ENCODE peak calls at places on chromosomes 2 and 18, in nine cellular contexts. One of them, this sample, is unnamed.

GRCh38 chr18:3060667-3061580 is 48.0 kb upstream of the LPIN2 start:
- DNase-seq in IMR-90: no peak
- DNase-seq in neural crest cell: no peak
- DNase-seq in pancreas: no peak
- DNase-seq in upper lobe of left lung: no peak
- DNase-seq in GM13977: peak
- DNase-seq in WERI-Rb-1: no peak
- DNase-seq in AG09319: no peak
- DNase-seq in gastrocnemius medialis: no peak
- DNase-seq in this sample: peak

GRCh38 chr2:28411166-28411755 is 18.6 kb downstream of the FOSL2 start:
- DNase-seq in WERI-Rb-1: no peak
- DNase-seq in neural crest cell: no peak
- DNase-seq in GM13977: no peak
- DNase-seq in AG09319: no peak
- DNase-seq in gastrocnemius medialis: no peak
- DNase-seq in pancreas: no peak
- DNase-seq in IMR-90: no peak
- DNase-seq in upper lobe of left lung: no peak
- DNase-seq in this sample: no peak

GRCh38 chr2:59301466-59302402 is 1060.6 kb upstream of the FANCL start:
- DNase-seq in GM13977: peak
- DNase-seq in gastrocnemius medialis: peak
- DNase-seq in pancreas: peak
- DNase-seq in neural crest cell: peak
- DNase-seq in IMR-90: peak
- DNase-seq in WERI-Rb-1: peak
- DNase-seq in upper lobe of left lung: no peak
- DNase-seq in AG09319: peak
- DNase-seq in this sample: no peak

GRCh38 chr2:127826047-127826446 is 15.1 kb upstream of the WDR33 start:
- DNase-seq in upper lobe of left lung: no peak
- DNase-seq in gastrocnemius medialis: no peak
- DNase-seq in AG09319: no peak
- DNase-seq in GM13977: no peak
- DNase-seq in pancreas: no peak
- DNase-seq in neural crest cell: no peak
- DNase-seq in IMR-90: peak
- DNase-seq in WERI-Rb-1: no peak
- DNase-seq in this sample: no peak

GRCh38 chr18:58806826-58807714 is 57.6 kb upstream of the ZNF532 start:
- DNase-seq in GM13977: peak
- DNase-seq in AG09319: no peak
- DNase-seq in gastrocnemius medialis: no peak
- DNase-seq in IMR-90: no peak
- DNase-seq in WERI-Rb-1: no peak
- DNase-seq in pancreas: no peak
- DNase-seq in neural crest cell: no peak
- DNase-seq in upper lobe of left lung: no peak
- DNase-seq in this sample: no peak

GRCh38 chr2:217062774-217063173 is 202.9 kb upstream of the TNP1 start:
- DNase-seq in IMR-90: no peak
- DNase-seq in GM13977: no peak
- DNase-seq in neural crest cell: no peak
- DNase-seq in gastrocnemius medialis: no peak
- DNase-seq in WERI-Rb-1: no peak
- DNase-seq in upper lobe of left lung: no peak
- DNase-seq in pancreas: no peak
- DNase-seq in AG09319: no peak
- DNase-seq in this sample: no peak

GRCh38 chr2:60719331-60719730 is 36.7 kb upstream of the PAPOLG start:
- DNase-seq in IMR-90: no peak
- DNase-seq in neural crest cell: no peak
- DNase-seq in upper lobe of left lung: no peak
- DNase-seq in gastrocnemius medialis: no peak
- DNase-seq in GM13977: no peak
- DNase-seq in AG09319: no peak
- DNase-seq in WERI-Rb-1: no peak
- DNase-seq in pancreas: no peak
- DNase-seq in this sample: no peak

GRCh38 chr2:181546086-181546485 is 88.9 kb downstream of the ITGA4 start:
- DNase-seq in GM13977: no peak
- DNase-seq in upper lobe of left lung: no peak
- DNase-seq in WERI-Rb-1: no peak
- DNase-seq in neural crest cell: no peak
- DNase-seq in gastrocnemius medialis: no peak
- DNase-seq in IMR-90: peak
- DNase-seq in AG09319: no peak
- DNase-seq in pancreas: no peak
- DNase-seq in this sample: no peak

GRCh38 chr2:226423498-226423960 is 376.1 kb downstream of the IRS1 start:
- DNase-seq in upper lobe of left lung: no peak
- DNase-seq in WERI-Rb-1: no peak
- DNase-seq in pancreas: no peak
- DNase-seq in GM13977: no peak
- DNase-seq in neural crest cell: no peak
- DNase-seq in IMR-90: peak
- DNase-seq in gastrocnemius medialis: no peak
- DNase-seq in AG09319: no peak
- DNase-seq in this sample: no peak

GRCh38 chr2:33058716-33059451 is 112.1 kb downstream of the LTBP1 start:
- DNase-seq in upper lobe of left lung: no peak
- DNase-seq in GM13977: no peak
- DNase-seq in pancreas: no peak
- DNase-seq in neural crest cell: no peak
- DNase-seq in IMR-90: no peak
- DNase-seq in gastrocnemius medialis: no peak
- DNase-seq in WERI-Rb-1: no peak
- DNase-seq in AG09319: no peak
- DNase-seq in this sample: no peak

GRCh38 chr2:112848833-112849232 is 12.3 kb upstream of the IL1B start:
- DNase-seq in IMR-90: no peak
- DNase-seq in upper lobe of left lung: no peak
- DNase-seq in neural crest cell: no peak
- DNase-seq in GM13977: no peak
- DNase-seq in WERI-Rb-1: no peak
- DNase-seq in AG09319: no peak
- DNase-seq in gastrocnemius medialis: no peak
- DNase-seq in pancreas: no peak
- DNase-seq in this sample: no peak

GRCh38 chr2:151437630-151438029 is 27.9 kb downstream of the RIF1 start:
- DNase-seq in neural crest cell: no peak
- DNase-seq in upper lobe of left lung: no peak
- DNase-seq in gastrocnemius medialis: no peak
- DNase-seq in GM13977: peak
- DNase-seq in IMR-90: peak
- DNase-seq in AG09319: no peak
- DNase-seq in WERI-Rb-1: no peak
- DNase-seq in pancreas: no peak
- DNase-seq in this sample: no peak

GRCh38 chr2:55837073-55837472 is 86.5 kb downstream of the EFEMP1 start:
- DNase-seq in upper lobe of left lung: peak
- DNase-seq in AG09319: no peak
- DNase-seq in IMR-90: no peak
- DNase-seq in WERI-Rb-1: no peak
- DNase-seq in gastrocnemius medialis: no peak
- DNase-seq in GM13977: no peak
- DNase-seq in neural crest cell: no peak
- DNase-seq in pancreas: no peak
- DNase-seq in this sample: no peak

GRCh38 chr2:157830696-157831570 is 45.2 kb downstream of the ACVR1 start:
- DNase-seq in AG09319: peak
- DNase-seq in gastrocnemius medialis: no peak
- DNase-seq in neural crest cell: no peak
- DNase-seq in IMR-90: peak
- DNase-seq in pancreas: no peak
- DNase-seq in GM13977: no peak
- DNase-seq in WERI-Rb-1: no peak
- DNase-seq in upper lobe of left lung: no peak
- DNase-seq in this sample: no peak

GRCh38 chr18:31402026-31402373 is 25.4 kb downstream of the DSG4 start:
- DNase-seq in WERI-Rb-1: no peak
- DNase-seq in IMR-90: no peak
- DNase-seq in GM13977: no peak
- DNase-seq in neural crest cell: no peak
- DNase-seq in AG09319: no peak
- DNase-seq in upper lobe of left lung: no peak
- DNase-seq in gastrocnemius medialis: no peak
- DNase-seq in pancreas: no peak
- DNase-seq in this sample: no peak

GRCh38 chr2:4354678-4355077 is 651.3 kb downstream of the DCDC2C start:
- DNase-seq in WERI-Rb-1: peak
- DNase-seq in AG09319: no peak
- DNase-seq in pancreas: peak
- DNase-seq in gastrocnemius medialis: no peak
- DNase-seq in upper lobe of left lung: peak
- DNase-seq in neural crest cell: peak
- DNase-seq in IMR-90: no peak
- DNase-seq in GM13977: no peak
- DNase-seq in this sample: no peak

GRCh38 chr2:67225287-67225973 is 171.7 kb upstream of the ETAA1 start:
- DNase-seq in WERI-Rb-1: no peak
- DNase-seq in neural crest cell: no peak
- DNase-seq in pancreas: peak
- DNase-seq in AG09319: no peak
- DNase-seq in IMR-90: no peak
- DNase-seq in GM13977: no peak
- DNase-seq in upper lobe of left lung: no peak
- DNase-seq in gastrocnemius medialis: no peak
- DNase-seq in this sample: no peak

GRCh38 chr2:230134496-230135073 is 65.9 kb upstream of the SLC16A14 start:
- DNase-seq in WERI-Rb-1: no peak
- DNase-seq in IMR-90: peak
- DNase-seq in gastrocnemius medialis: no peak
- DNase-seq in GM13977: no peak
- DNase-seq in AG09319: no peak
- DNase-seq in upper lobe of left lung: no peak
- DNase-seq in pancreas: no peak
- DNase-seq in neural crest cell: no peak
- DNase-seq in this sample: no peak

GRCh38 chr2:20599861-20600461 is 50.9 kb downstream of the HS1BP3 start:
- DNase-seq in upper lobe of left lung: no peak
- DNase-seq in AG09319: no peak
- DNase-seq in IMR-90: no peak
- DNase-seq in GM13977: no peak
- DNase-seq in WERI-Rb-1: peak
- DNase-seq in neural crest cell: peak
- DNase-seq in pancreas: no peak
- DNase-seq in gastrocnemius medialis: peak
- DNase-seq in this sample: no peak

GRCh38 chr2:46887028-46887885 is 28.3 kb downstream of the MCFD2 start:
- DNase-seq in upper lobe of left lung: no peak
- DNase-seq in pancreas: no peak
- DNase-seq in WERI-Rb-1: no peak
- DNase-seq in neural crest cell: no peak
- DNase-seq in gastrocnemius medialis: no peak
- DNase-seq in IMR-90: peak
- DNase-seq in GM13977: no peak
- DNase-seq in AG09319: no peak
- DNase-seq in this sample: no peak

GRCh38 chr18:36284671-36285295 is 12.7 kb upstream of the FHOD3 start:
- DNase-seq in upper lobe of left lung: no peak
- DNase-seq in neural crest cell: peak
- DNase-seq in GM13977: peak
- DNase-seq in gastrocnemius medialis: no peak
- DNase-seq in AG09319: no peak
- DNase-seq in pancreas: peak
- DNase-seq in IMR-90: peak
- DNase-seq in WERI-Rb-1: peak
- DNase-seq in this sample: no peak
- TF ChIP-seq CTCF in upper lobe of left lung: peak
- TF ChIP-seq CTCF in neural crest cell: peak
- TF ChIP-seq CTCF in GM13977: peak
- TF ChIP-seq CTCF in gastrocnemius medialis: peak
- TF ChIP-seq CTCF in AG09319: peak
- TF ChIP-seq CTCF in pancreas: peak
- TF ChIP-seq CTCF in IMR-90: peak
- TF ChIP-seq CTCF in WERI-Rb-1: peak
- TF ChIP-seq CTCF in this sample: peak

GRCh38 chr2:43226558-43226954 is at the start of gene ZFP36L2:
- DNase-seq in AG09319: peak
- DNase-seq in gastrocnemius medialis: peak
- DNase-seq in pancreas: peak
- DNase-seq in GM13977: peak
- DNase-seq in WERI-Rb-1: peak
- DNase-seq in neural crest cell: peak
- DNase-seq in IMR-90: peak
- DNase-seq in upper lobe of left lung: peak
- DNase-seq in this sample: peak
- TF ChIP-seq CTCF in AG09319: no peak
- TF ChIP-seq CTCF in gastrocnemius medialis: no peak
- TF ChIP-seq CTCF in pancreas: no peak
- TF ChIP-seq CTCF in GM13977: no peak
- TF ChIP-seq CTCF in WERI-Rb-1: peak
- TF ChIP-seq CTCF in neural crest cell: no peak
- TF ChIP-seq CTCF in IMR-90: peak
- TF ChIP-seq CTCF in upper lobe of left lung: no peak
- TF ChIP-seq CTCF in this sample: no peak

GRCh38 chr18:21093133-21093532 is 18.5 kb downstream of the ROCK1 start:
- DNase-seq in gastrocnemius medialis: no peak
- DNase-seq in neural crest cell: no peak
- DNase-seq in AG09319: no peak
- DNase-seq in IMR-90: no peak
- DNase-seq in GM13977: no peak
- DNase-seq in pancreas: no peak
- DNase-seq in WERI-Rb-1: no peak
- DNase-seq in upper lobe of left lung: no peak
- DNase-seq in this sample: no peak
- TF ChIP-seq CTCF in gastrocnemius medialis: no peak
- TF ChIP-seq CTCF in neural crest cell: no peak
- TF ChIP-seq CTCF in AG09319: no peak
- TF ChIP-seq CTCF in IMR-90: no peak
- TF ChIP-seq CTCF in GM13977: no peak
- TF ChIP-seq CTCF in pancreas: no peak
- TF ChIP-seq CTCF in WERI-Rb-1: no peak
- TF ChIP-seq CTCF in upper lobe of left lung: no peak
- TF ChIP-seq CTCF in this sample: no peak

DNA sequence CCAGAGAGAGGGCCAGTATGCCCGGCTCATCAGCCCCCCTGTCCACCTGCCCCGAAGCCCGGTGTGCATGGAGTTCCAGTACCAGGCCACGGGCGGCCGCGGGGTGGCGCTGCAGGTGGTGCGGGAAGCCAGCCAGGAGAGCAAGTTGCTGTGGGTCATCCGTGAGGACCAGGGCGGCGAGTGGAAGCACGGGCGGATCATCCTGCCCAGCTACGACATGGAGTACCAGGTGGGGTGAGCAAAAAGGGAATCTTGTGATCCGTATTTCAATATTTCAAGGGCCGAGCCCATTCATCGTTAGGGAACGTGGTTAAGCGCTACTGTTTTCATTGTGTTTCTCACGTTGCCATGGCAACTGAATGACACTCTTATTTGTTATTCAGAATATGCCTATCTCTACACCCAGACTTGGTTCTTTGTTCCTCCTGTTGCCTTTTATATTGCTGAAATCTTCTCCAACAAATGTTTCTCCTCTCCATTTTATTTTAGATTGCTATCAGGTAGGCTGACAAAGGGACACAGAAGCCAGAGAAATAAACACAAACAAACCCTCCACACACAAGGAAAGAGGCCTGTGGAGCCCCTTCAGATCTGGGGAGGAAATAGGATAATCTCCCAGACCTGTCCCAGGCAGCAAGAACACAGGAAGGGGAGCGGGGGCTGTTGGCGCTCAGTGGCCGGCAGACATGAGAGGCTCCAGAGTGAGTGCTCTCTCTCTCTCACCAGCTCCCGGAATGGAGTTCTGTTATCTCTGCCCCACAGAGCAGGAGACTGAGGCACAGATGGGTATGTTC is 81.6 kb downstream of the NRP2 start:
- DNase-seq in neural crest cell: peak
- DNase-seq in IMR-90: peak
- DNase-seq in upper lobe of left lung: peak
- DNase-seq in GM13977: no peak
- DNase-seq in gastrocnemius medialis: peak
- DNase-seq in AG09319: no peak
- DNase-seq in WERI-Rb-1: no peak
- DNase-seq in pancreas: peak
- DNase-seq in this sample: peak
- TF ChIP-seq CTCF in neural crest cell: peak
- TF ChIP-seq CTCF in IMR-90: peak
- TF ChIP-seq CTCF in upper lobe of left lung: no peak
- TF ChIP-seq CTCF in GM13977: peak
- TF ChIP-seq CTCF in gastrocnemius medialis: peak
- TF ChIP-seq CTCF in AG09319: peak
- TF ChIP-seq CTCF in WERI-Rb-1: peak
- TF ChIP-seq CTCF in pancreas: no peak
- TF ChIP-seq CTCF in this sample: no peak